ENCODE peak calls at places on chromosomes 2 and 18, in four cellular contexts. G, X, D and C are unnamed samples. For H3K9me2, the result is how much of the 10 kb centered on the place peaks cover.

GRCh38 chr2:2520396-2520795 is 189.3 kb upstream of the MYT1L start:
- DNase-seq in G (no peak), X (no peak), D (no peak), C (no peak)

GRCh38 chr2:53970095-53970897 is 497 bp downstream of the PSME4 start:
- DNase-seq in X (peak), D (peak), G (no peak), C (peak)

GRCh38 chr2:216115224-216115582 is 6.1 kb downstream of the XRCC5 start:
- DNase-seq in D (no peak), G (no peak), X (peak), C (no peak)

GRCh38 chr2:54459037-54459441 is 2.9 kb downstream of the SPTBN1 start:
- DNase-seq in D (no peak), G (no peak), X (no peak), C (no peak)

GRCh38 chr2:228700638-228701037 is 519.2 kb upstream of the SPHKAP start:
- DNase-seq in G (no peak), X (no peak), D (no peak), C (peak)

GRCh38 chr2:69997296-69998184 is 36.1 kb upstream of the ASPRV1 start:
- DNase-seq in X (peak), D (no peak), G (peak), C (no peak)

GRCh38 chr2:112168422-112169124 is 30.4 kb downstream of the FBLN7 start:
- DNase-seq in X (no peak), G (no peak), D (no peak), C (no peak)

GRCh38 chr2:53234548-53234903 is 533.1 kb upstream of the CHAC2 start:
- DNase-seq in X (peak), D (no peak), G (no peak), C (no peak)

GRCh38 chr2:190407246-190407661 is 901 bp upstream of the MFSD6 start:
- DNase-seq in G (no peak), X (peak), D (no peak), C (no peak)

GRCh38 chr2:72943540-72944395 is 26.4 kb downstream of the EMX1 start:
- DNase-seq in X (no peak), G (no peak), D (no peak), C (no peak)

GRCh38 chr2:32479224-32479623 is 122.4 kb downstream of the BIRC6 start:
- DNase-seq in D (no peak), X (no peak), G (no peak), C (no peak)

GRCh38 chr18:3690682-3691066 is 240.7 kb downstream of the TGIF1 start:
- DNase-seq in G (no peak), D (no peak), X (no peak), C (no peak)

GRCh38 chr2:225041871-225042799 is at the start of gene DOCK10:
- DNase-seq in X (peak), D (peak), G (no peak), C (peak)

GRCh38 chr2:47195149-47195548 is 40.0 kb upstream of the STPG4 start:
- DNase-seq in G (no peak), X (no peak), D (no peak), C (no peak)

GRCh38 chr2:241770185-241770935 is 6.3 kb upstream of the GAL3ST2 start:
- DNase-seq in X (no peak), G (no peak), D (peak), C (no peak)

GRCh38 chr2:98839292-98839691 is 96.7 kb downstream of the CRACDL start:
- DNase-seq in X (no peak), D (no peak), G (no peak), C (no peak)

GRCh38 chr2:217293607-217294006 is 433.7 kb upstream of the TNP1 start:
- DNase-seq in X (no peak), G (no peak), D (no peak), C (no peak)

GRCh38 chr2:132815522-132815921 is 145.5 kb upstream of the LYPD1 start:
- DNase-seq in D (no peak), X (no peak), G (no peak), C (no peak)

DNA sequence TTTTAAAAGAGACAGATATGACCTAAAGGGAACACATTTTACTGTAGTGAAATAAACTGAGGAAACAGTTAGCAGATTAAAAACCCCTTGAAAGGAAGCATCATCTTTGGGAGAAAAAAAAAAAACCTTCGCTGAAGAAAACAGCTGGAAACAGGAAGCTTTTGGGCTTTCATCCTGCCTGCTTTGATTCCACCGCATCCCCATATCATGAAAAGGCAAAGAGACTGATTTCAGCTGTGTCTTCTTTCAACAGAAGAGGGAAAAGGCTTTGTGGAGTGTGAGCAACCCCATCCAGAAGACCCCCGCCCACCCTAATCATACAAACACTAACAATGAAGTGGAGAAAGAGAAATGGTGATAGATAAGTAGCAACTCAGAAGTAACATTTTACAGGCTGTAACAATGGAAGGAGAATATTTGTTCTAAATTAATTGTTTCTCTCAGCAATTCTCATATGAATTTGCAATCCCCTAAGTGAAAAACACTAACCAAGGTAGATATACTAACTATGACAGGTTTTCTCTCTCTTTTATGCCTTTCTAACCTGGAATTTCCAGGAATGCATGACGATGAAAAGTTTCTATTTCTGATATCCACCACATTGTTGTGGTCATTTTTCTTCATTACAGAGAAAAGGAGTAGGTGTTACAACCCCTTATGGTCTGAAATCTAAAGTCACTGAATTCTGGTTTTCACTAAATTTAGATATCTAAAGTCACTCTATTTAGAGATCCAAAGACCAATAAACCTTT is 86.2 kb downstream of the TCF4 start:
- DNase-seq in X (peak), G (no peak), D (no peak), C (no peak)
- H3K4me2 ChIP-seq in X (peak), G (no peak), D (peak), C (no peak)

DNA sequence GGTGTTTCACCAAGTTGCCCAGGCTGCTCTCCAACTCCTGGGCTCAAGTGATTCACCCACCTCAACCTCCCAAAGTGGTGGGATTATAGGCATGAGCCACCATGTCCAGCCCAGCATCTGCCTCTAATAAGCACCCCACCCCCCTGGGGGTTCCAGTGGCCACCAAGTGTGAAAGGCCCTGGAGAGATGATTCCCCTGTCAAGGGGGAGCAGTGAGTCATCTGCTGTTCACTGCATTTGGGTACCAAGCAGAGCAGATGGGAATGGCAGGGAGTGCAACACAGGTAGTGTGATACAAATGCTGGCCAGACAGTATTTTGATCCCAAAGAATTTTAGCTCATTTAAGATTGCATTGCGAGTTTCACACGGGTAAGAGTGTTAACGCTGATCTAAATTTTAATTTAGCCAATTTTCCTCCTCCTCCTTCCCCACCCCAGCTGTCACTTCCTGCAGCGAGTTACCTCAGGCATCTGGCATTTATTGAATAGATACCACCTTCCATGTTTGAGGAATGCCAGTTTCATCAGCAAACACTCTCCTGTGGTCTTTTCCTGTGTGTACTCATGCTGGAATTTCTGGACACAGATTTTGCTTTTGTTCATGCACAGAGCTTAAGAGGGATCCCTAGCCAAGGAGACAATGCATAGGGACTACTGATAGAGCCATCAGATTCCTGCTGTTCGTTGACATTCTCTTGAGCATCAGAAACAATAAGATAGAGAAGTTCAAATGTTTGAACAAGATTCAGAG is 32.4 kb upstream of the NCK2 start:
- DNase-seq in D (no peak), X (no peak), G (no peak), C (no peak)
- H3K9me2 ChIP-seq in D (under half), X (under half), G (under half), C (under half)

GRCh38 chr2:20536619-20537422 is 89.9 kb downstream of the RHOB start:
- DNase-seq in G (no peak), D (no peak), X (no peak), C (no peak)
- H3K4me2 ChIP-seq in G (peak), D (no peak), X (peak), C (no peak)

GRCh38 chr2:152762202-152762601 is 43.8 kb downstream of the ARL6IP6 start:
- DNase-seq in X (no peak), D (no peak), G (no peak), C (no peak)

GRCh38 chr2:152759290-152760072 is 41.1 kb downstream of the ARL6IP6 start:
- DNase-seq in G (no peak), X (no peak), D (no peak), C (no peak)

GRCh38 chr2:152766908-152767307 is 48.5 kb downstream of the ARL6IP6 start:
- DNase-seq in G (no peak), X (no peak), D (no peak), C (no peak)

GRCh38 chr2:152763651-152764050 is 45.2 kb downstream of the ARL6IP6 start:
- DNase-seq in D (no peak), X (no peak), G (no peak), C (no peak)

GRCh38 chr2:152761171-152761570 is 42.8 kb downstream of the ARL6IP6 start:
- DNase-seq in X (no peak), G (no peak), D (no peak), C (no peak)
- H3K9me2 ChIP-seq in X (under half), G (under half), D (under half), C (under half)

GRCh38 chr2:113328043-113328442 is 49.3 kb upstream of the PAX8 start:
- DNase-seq in D (no peak), G (no peak), X (no peak), C (no peak)
- H3K4me2 ChIP-seq in D (no peak), G (no peak), X (no peak), C (no peak)

DNA sequence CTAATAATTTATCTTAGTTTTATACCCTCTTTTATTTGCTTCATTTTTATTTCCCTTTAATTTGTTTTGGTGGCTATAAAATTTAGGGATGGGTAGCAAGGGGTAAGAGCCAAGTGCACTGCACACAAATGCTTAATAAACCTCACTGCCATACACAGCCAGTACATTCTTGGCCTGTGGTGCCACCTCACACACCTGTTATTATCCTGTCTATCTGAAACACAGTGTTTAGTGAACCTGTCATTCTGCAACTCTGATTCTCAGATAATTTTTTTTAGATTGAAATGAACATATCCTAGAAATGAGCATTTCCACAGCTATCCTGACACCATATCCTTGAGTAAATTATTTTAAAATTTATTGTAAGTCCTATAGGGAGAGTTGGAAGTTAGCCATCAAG is 807.5 kb downstream of the DCC start:
- DNase-seq in X (no peak), G (no peak), D (no peak), C (no peak)
- H3K9me2 ChIP-seq in X (under half), G (under half), D (under half), C (under half)

DNA sequence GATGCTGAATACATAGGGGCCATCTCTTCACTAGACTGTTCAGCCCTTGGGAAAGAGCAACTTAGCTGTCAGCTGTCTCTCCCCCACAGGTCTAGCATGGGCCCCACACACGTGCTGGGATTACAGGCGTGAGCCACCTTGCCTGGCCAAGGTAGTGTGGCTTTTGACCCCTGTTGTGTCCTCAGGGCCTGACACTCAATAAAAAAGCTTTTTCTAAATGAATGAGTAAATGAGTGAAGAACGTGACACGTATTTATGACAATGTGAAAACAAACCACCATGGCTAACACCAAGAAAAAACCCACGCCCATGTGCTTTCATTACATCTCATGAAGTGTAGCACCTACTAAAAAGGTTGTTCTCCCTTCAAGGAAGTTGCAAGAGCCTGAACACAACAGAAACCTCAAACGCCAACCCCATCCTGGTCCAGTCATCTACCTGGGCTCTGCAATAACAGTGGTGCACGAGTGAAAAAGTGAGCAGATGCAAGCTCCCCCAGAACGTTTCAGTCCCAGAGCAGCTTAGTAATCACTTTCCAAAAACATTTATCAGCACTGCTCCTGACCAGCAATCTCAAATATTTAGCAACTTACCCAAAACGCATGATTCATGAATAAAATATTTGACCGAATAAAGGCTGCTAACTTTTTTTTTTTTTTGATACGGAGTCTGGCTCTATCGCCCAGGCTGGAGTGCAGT is 3.4 kb downstream of the WDFY1 start:
- DNase-seq in D (no peak), X (no peak), G (no peak), C (no peak)
- H3K4me2 ChIP-seq in D (peak), X (peak), G (peak), C (no peak)

GRCh38 chr18:36867056-36867455 is 38.1 kb downstream of the KIAA1328 start:
- DNase-seq in X (no peak), G (no peak), D (no peak), C (no peak)

GRCh38 chr18:36871801-36872200 is 42.9 kb downstream of the KIAA1328 start:
- DNase-seq in D (no peak), X (peak), G (no peak), C (no peak)

DNA sequence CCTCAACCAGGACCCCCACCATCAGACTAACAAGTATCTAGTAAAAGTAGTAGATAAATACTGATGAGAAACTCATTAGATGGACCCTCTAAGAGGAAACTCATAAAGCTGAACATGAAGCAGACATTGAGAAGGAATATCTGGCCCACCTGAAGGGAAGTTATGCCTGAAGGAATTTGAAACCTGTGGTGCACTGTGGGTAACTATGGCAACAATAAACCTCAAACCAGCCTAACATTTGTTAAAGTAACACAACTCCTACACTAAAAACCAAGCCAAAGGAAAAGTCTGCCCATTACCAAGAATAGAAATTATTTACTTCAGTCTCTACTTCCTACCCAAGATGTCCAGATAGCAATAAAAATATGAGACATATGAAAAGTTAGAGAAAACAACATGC is 43.4 kb downstream of the KIAA1328 start:
- DNase-seq in G (no peak), D (no peak), X (peak), C (no peak)
- H3K9me2 ChIP-seq in G (under half), D (under half), X (under half), C (under half)

GRCh38 chr18:5964596-5964995 is 69.3 kb upstream of the TMEM200C start:
- DNase-seq in X (no peak), D (no peak), G (no peak), C (no peak)
- H3K4me2 ChIP-seq in X (no peak), D (no peak), G (no peak), C (no peak)